ENCODE peak calls at places on chromosomes 16 and 17, in six cellular contexts. One of them, this sample, is unnamed.

GRCh38 chr17:61155590-61156181 is 244.0 kb upstream of the TBX2 start:
- DNase-seq in GM23338: peak
- DNase-seq in tibial nerve: no peak
- DNase-seq in neural crest cell: no peak
- DNase-seq in foreskin fibroblast: no peak
- DNase-seq in uterus: no peak
- DNase-seq in this sample: no peak

GRCh38 chr16:89166696-89167424 is 4.7 kb upstream of the CDH15 start:
- DNase-seq in GM23338: no peak
- DNase-seq in neural crest cell: no peak
- DNase-seq in tibial nerve: no peak
- DNase-seq in foreskin fibroblast: no peak
- DNase-seq in uterus: no peak
- DNase-seq in this sample: no peak

GRCh38 chr17:34378664-34379101 is 15.7 kb upstream of the CCL1 start:
- DNase-seq in uterus: no peak
- DNase-seq in tibial nerve: no peak
- DNase-seq in neural crest cell: no peak
- DNase-seq in foreskin fibroblast: no peak
- DNase-seq in GM23338: no peak
- DNase-seq in this sample: no peak

GRCh38 chr17:62906881-62907280 is 59.2 kb upstream of the TANC2 start:
- DNase-seq in tibial nerve: no peak
- DNase-seq in GM23338: no peak
- DNase-seq in neural crest cell: no peak
- DNase-seq in uterus: no peak
- DNase-seq in foreskin fibroblast: no peak
- DNase-seq in this sample: no peak

GRCh38 chr17:16972346-16972745 is 428 bp upstream of the TNFRSF13B start:
- DNase-seq in GM23338: no peak
- DNase-seq in uterus: no peak
- DNase-seq in tibial nerve: no peak
- DNase-seq in neural crest cell: no peak
- DNase-seq in foreskin fibroblast: no peak
- DNase-seq in this sample: no peak

GRCh38 chr17:35297666-35298065 is 54.8 kb downstream of the SLFN5 start:
- DNase-seq in tibial nerve: no peak
- DNase-seq in uterus: no peak
- DNase-seq in neural crest cell: no peak
- DNase-seq in GM23338: no peak
- DNase-seq in foreskin fibroblast: no peak
- DNase-seq in this sample: no peak

GRCh38 chr17:9187828-9188227 is 166.5 kb downstream of the NTN1 start:
- DNase-seq in uterus: no peak
- DNase-seq in GM23338: no peak
- DNase-seq in neural crest cell: no peak
- DNase-seq in foreskin fibroblast: no peak
- DNase-seq in tibial nerve: no peak
- DNase-seq in this sample: no peak

GRCh38 chr17:21046215-21046614 is 3.4 kb upstream of the USP22 start:
- DNase-seq in GM23338: no peak
- DNase-seq in foreskin fibroblast: no peak
- DNase-seq in neural crest cell: no peak
- DNase-seq in uterus: no peak
- DNase-seq in tibial nerve: no peak
- DNase-seq in this sample: no peak

GRCh38 chr17:61054430-61054829 is 345.2 kb upstream of the TBX2 start:
- DNase-seq in uterus: no peak
- DNase-seq in tibial nerve: no peak
- DNase-seq in GM23338: no peak
- DNase-seq in neural crest cell: no peak
- DNase-seq in foreskin fibroblast: no peak
- DNase-seq in this sample: no peak

GRCh38 chr16:85027349-85027967 is at the start of gene KIAA0513:
- DNase-seq in uterus: peak
- DNase-seq in neural crest cell: peak
- DNase-seq in GM23338: peak
- DNase-seq in tibial nerve: peak
- DNase-seq in foreskin fibroblast: peak
- DNase-seq in this sample: peak
- TF ChIP-seq CTCF in uterus: peak
- TF ChIP-seq CTCF in neural crest cell: peak
- TF ChIP-seq CTCF in GM23338: no peak
- TF ChIP-seq CTCF in tibial nerve: no peak
- TF ChIP-seq CTCF in foreskin fibroblast: peak
- TF ChIP-seq CTCF in this sample: peak

GRCh38 chr17:37162800-37163199 is 213.0 kb upstream of the C17orf78 start:
- DNase-seq in uterus: no peak
- DNase-seq in GM23338: no peak
- DNase-seq in neural crest cell: no peak
- DNase-seq in tibial nerve: no peak
- DNase-seq in foreskin fibroblast: no peak
- DNase-seq in this sample: no peak
- TF ChIP-seq CTCF in uterus: no peak
- TF ChIP-seq CTCF in GM23338: no peak
- TF ChIP-seq CTCF in neural crest cell: no peak
- TF ChIP-seq CTCF in tibial nerve: no peak
- TF ChIP-seq CTCF in foreskin fibroblast: no peak
- TF ChIP-seq CTCF in this sample: no peak

DNA sequence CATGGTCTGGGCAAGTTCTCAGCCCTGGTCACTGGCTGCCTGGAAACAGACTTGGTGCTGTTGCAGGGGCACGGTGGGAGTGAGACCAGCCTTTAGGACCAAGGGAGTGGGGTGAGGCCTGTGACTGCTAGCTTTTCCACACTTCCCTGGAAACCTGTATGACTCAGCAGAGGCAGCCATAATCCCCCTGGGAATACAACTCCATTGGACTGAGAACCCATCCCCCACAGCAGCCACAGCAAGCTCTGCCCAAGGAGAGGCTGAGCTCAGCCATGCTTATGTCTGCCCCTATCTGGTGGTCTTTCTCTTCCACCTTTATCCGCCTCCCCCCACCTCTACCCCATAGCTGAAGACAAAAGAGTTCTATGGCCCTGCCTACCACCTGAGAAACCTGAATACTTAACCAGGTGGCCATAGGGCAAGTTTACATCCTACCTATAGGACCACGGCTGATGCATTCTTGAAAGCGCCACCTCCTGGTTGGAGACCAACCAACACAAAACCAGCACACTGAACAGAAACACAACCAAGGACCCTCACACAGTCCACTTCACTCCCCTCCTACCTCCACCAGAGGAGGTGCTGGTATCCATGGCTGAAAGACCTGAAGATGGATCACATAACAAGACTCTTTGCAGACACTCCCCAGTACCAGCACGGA is 816.2 kb upstream of the SOX9 start:
- DNase-seq in tibial nerve: no peak
- DNase-seq in neural crest cell: no peak
- DNase-seq in foreskin fibroblast: no peak
- DNase-seq in GM23338: peak
- DNase-seq in uterus: no peak
- DNase-seq in this sample: no peak
- TF ChIP-seq CTCF in tibial nerve: no peak
- TF ChIP-seq CTCF in neural crest cell: no peak
- TF ChIP-seq CTCF in foreskin fibroblast: no peak
- TF ChIP-seq CTCF in GM23338: peak
- TF ChIP-seq CTCF in uterus: no peak
- TF ChIP-seq CTCF in this sample: no peak

GRCh38 chr16:64047207-64047606 is 1074.7 kb downstream of the CDH11 start:
- DNase-seq in neural crest cell: no peak
- DNase-seq in uterus: no peak
- DNase-seq in GM23338: no peak
- DNase-seq in tibial nerve: no peak
- DNase-seq in foreskin fibroblast: no peak
- DNase-seq in this sample: no peak

GRCh38 chr16:64047878-64048277 is 1074.0 kb downstream of the CDH11 start:
- DNase-seq in tibial nerve: no peak
- DNase-seq in GM23338: no peak
- DNase-seq in uterus: no peak
- DNase-seq in neural crest cell: no peak
- DNase-seq in foreskin fibroblast: no peak
- DNase-seq in this sample: no peak

GRCh38 chr16:64051826-64052225 is 1070.0 kb downstream of the CDH11 start:
- DNase-seq in neural crest cell: no peak
- DNase-seq in tibial nerve: no peak
- DNase-seq in foreskin fibroblast: no peak
- DNase-seq in uterus: no peak
- DNase-seq in GM23338: peak
- DNase-seq in this sample: no peak
- TF ChIP-seq CTCF in neural crest cell: peak
- TF ChIP-seq CTCF in tibial nerve: no peak
- TF ChIP-seq CTCF in foreskin fibroblast: peak
- TF ChIP-seq CTCF in uterus: no peak
- TF ChIP-seq CTCF in GM23338: peak
- TF ChIP-seq CTCF in this sample: peak

DNA sequence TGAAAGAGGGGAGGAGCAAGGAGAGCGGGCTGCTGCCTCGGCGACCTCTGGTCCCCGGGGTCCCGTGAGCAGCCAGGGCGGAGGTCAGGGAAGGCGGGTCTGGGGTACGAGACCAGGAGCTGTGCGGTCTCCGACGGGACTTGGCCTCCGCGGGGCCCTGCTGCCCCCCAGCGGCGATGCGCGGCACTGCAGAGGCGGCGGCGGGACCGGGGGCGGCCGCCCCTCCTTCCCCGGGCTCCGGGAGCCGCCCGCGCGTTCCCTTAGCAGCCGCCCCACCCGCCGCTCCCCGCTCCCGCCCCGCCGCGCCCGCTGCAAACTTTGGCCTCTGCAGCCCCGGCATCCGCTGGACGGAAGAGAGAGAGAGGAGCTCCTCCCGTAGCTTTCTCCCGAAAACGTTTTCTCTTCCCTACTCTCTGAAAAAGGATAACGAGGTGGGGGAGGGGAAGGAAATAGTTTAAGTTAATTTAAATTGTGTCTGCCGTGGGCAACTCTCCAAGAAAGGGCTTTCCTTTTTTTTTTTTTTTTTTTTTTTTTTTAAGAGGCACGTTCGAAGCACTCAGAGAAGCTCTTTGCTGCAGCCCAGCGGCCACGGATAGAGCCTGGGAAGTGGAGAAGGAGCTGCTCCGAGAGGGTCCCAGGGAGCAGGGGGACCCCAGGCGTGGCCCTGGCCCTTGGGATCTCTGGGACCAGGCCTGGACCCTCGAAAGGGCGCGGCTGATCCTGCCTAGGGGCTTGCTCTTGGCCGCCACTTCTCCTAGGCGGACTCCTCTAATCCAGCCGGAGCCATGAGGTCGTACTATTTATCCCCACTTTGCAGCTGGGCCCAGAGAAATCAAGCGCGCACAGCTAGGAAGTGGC is 43.2 kb downstream of the C16orf82 start:
- DNase-seq in foreskin fibroblast: peak
- DNase-seq in uterus: peak
- DNase-seq in GM23338: peak
- DNase-seq in tibial nerve: peak
- DNase-seq in neural crest cell: peak
- DNase-seq in this sample: peak
- TF ChIP-seq CTCF in foreskin fibroblast: peak
- TF ChIP-seq CTCF in uterus: peak
- TF ChIP-seq CTCF in GM23338: peak
- TF ChIP-seq CTCF in tibial nerve: peak
- TF ChIP-seq CTCF in neural crest cell: peak
- TF ChIP-seq CTCF in this sample: peak

DNA sequence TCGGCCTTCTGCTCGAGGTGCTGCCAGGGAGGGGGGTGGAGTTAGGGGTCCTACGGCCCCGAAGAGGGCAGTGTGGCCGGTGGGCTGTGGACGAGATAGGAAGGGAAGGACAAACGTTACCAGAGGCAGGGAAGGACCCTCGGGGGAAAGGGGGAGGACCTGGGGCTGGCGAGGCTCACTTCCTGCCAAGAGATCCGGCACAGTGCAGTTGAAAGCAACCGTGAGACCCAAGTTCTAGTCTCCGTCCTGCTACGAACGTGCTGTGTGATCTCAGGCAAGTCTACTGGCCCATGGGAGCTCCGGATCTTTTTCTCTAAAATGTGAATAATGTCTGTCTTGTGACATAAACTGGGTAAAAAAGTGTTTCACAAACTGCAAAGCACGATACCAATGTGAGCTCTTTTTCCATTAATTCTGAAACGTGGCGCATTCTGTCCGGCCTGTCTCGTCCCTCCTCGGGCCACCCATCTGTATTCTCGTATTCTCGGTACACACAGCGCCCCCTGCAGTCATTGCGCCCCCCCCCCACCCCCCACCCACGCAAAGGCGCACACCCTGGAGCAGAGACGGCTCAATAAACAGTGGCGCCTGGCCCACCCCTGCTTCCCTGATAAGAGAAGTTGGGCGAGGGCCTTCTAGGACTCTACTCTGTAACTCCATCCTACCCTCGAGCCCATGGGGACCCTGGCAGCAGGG is 8.8 kb downstream of the CYGB start:
- DNase-seq in uterus: peak
- DNase-seq in foreskin fibroblast: no peak
- DNase-seq in tibial nerve: no peak
- DNase-seq in GM23338: no peak
- DNase-seq in neural crest cell: no peak
- DNase-seq in this sample: no peak
- TF ChIP-seq CTCF in uterus: no peak
- TF ChIP-seq CTCF in foreskin fibroblast: no peak
- TF ChIP-seq CTCF in tibial nerve: peak
- TF ChIP-seq CTCF in GM23338: no peak
- TF ChIP-seq CTCF in neural crest cell: no peak
- TF ChIP-seq CTCF in this sample: no peak

DNA sequence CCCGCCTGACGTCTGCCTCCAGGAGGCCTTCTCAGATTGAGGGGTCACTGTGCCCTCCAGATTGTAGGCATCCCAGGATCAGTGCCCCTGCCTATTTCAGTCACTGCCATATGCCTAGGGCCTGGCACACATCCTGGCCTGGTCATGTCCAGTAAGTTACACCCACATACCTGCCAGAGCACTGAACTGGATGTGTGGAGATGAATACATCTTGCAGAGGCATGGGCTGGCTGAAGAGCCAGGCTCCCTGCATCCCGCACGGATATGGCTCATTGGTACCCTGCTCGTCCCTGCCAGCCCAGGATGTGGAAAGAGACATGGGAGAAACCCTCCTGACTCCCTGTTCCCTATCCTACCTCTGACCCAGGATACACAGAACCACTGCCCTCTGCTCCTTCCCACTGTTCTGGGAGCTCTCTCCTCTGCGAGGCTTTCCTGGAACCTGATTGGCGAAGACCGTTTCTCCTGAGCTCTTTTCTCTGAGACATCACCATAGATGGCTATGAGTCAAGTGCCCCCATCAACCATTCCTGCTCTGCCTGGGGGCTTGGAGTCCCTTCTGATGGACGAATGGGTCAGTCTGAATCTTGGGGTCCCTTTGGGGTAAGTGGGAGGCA is 40.0 kb upstream of the TAC4 start:
- DNase-seq in neural crest cell: no peak
- DNase-seq in uterus: no peak
- DNase-seq in GM23338: no peak
- DNase-seq in foreskin fibroblast: no peak
- DNase-seq in tibial nerve: no peak
- DNase-seq in this sample: no peak
- TF ChIP-seq CTCF in neural crest cell: no peak
- TF ChIP-seq CTCF in uterus: no peak
- TF ChIP-seq CTCF in GM23338: no peak
- TF ChIP-seq CTCF in foreskin fibroblast: no peak
- TF ChIP-seq CTCF in tibial nerve: no peak
- TF ChIP-seq CTCF in this sample: no peak

This sample was measured in D721Med.